ENCODE peak calls at places on chromosomes 11 and 22, in seven cellular contexts. One of them, this sample, is unnamed.
A peak's percentile ranks its signal among the peaks of the same experiment; 100 is the strongest.

GRCh38 chr11:73652046-73652730 is 5.8 kb downstream of the PLEKHB1 start:
- DNase-seq in ACHN: no peak
- DNase-seq in AG04450: no peak
- DNase-seq in germinal center: no peak
- DNase-seq in OCI-M1: no peak
- DNase-seq in psoas muscle: no peak
- DNase-seq in HS-5: no peak
- DNase-seq in this sample: no peak

GRCh38 chr11:45145421-45146071 is 893 bp upstream of the PRDM11 start:
- DNase-seq in ACHN: no peak
- DNase-seq in AG04450: no peak
- DNase-seq in germinal center: peak; percentile 17
- DNase-seq in OCI-M1: no peak
- DNase-seq in psoas muscle: no peak
- DNase-seq in HS-5: no peak
- DNase-seq in this sample: no peak

GRCh38 chr22:27130949-27131745 is 473.8 kb downstream of the MIAT start:
- DNase-seq in ACHN: no peak
- DNase-seq in AG04450: no peak
- DNase-seq in germinal center: no peak
- DNase-seq in OCI-M1: no peak
- DNase-seq in psoas muscle: no peak
- DNase-seq in HS-5: no peak
- DNase-seq in this sample: no peak

GRCh38 chr11:12075822-12076821 is 34.3 kb upstream of the MICAL2 start:
- DNase-seq in ACHN: peak; percentile 76
- DNase-seq in AG04450: peak; percentile 98
- DNase-seq in germinal center: no peak
- DNase-seq in OCI-M1: no peak
- DNase-seq in psoas muscle: peak; percentile 72
- DNase-seq in HS-5: peak; percentile 99
- DNase-seq in this sample: peak; percentile 98

GRCh38 chr11:126082251-126083109 is 19.8 kb upstream of the CDON start:
- DNase-seq in ACHN: no peak
- DNase-seq in AG04450: no peak
- DNase-seq in germinal center: no peak
- DNase-seq in OCI-M1: no peak
- DNase-seq in psoas muscle: no peak
- DNase-seq in HS-5: no peak
- DNase-seq in this sample: no peak

GRCh38 chr11:5528495-5528894 is 12.0 kb upstream of the UBQLNL start:
- DNase-seq in ACHN: no peak
- DNase-seq in AG04450: no peak
- DNase-seq in germinal center: no peak
- DNase-seq in OCI-M1: no peak
- DNase-seq in psoas muscle: no peak
- DNase-seq in HS-5: no peak
- DNase-seq in this sample: no peak

GRCh38 chr22:23313791-23314567 is 133.7 kb downstream of the BCR start:
- DNase-seq in ACHN: no peak
- DNase-seq in AG04450: no peak
- DNase-seq in germinal center: no peak
- DNase-seq in OCI-M1: no peak
- DNase-seq in psoas muscle: no peak
- DNase-seq in HS-5: no peak
- DNase-seq in this sample: no peak

GRCh38 chr11:103907548-103908455 is 128.6 kb upstream of the DDI1 start:
- DNase-seq in ACHN: no peak
- DNase-seq in AG04450: no peak
- DNase-seq in germinal center: no peak
- DNase-seq in OCI-M1: no peak
- DNase-seq in psoas muscle: no peak
- DNase-seq in HS-5: peak; percentile 18
- DNase-seq in this sample: no peak